ENCODE peak calls at places on chromosomes 7 and 10, in ten cellular contexts. One of them, this sample, is unnamed.

GRCh38 chr7:91915401-91916067 is 25.1 kb upstream of the AKAP9 start:
- DNase-seq in GM12891: no peak
- DNase-seq in activated T-cell treated with anti-CD3 and anti-CD28 coated beads for 1 hour: no peak
- DNase-seq in BE2C: no peak
- DNase-seq in AG04449: no peak
- DNase-seq in bronchial epithelial cell: no peak
- DNase-seq in AG08395: peak
- DNase-seq in RPMI7951: peak
- DNase-seq in astrocyte of the hippocampus: peak
- DNase-seq in heart left ventricle: no peak
- DNase-seq in this sample: no peak

GRCh38 chr7:1720325-1720724 is 50.2 kb downstream of the ELFN1 start:
- DNase-seq in GM12891: no peak
- DNase-seq in heart left ventricle: no peak
- DNase-seq in astrocyte of the hippocampus: no peak
- DNase-seq in AG04449: no peak
- DNase-seq in bronchial epithelial cell: peak
- DNase-seq in RPMI7951: no peak
- DNase-seq in AG08395: no peak
- DNase-seq in activated T-cell treated with anti-CD3 and anti-CD28 coated beads for 1 hour: no peak
- DNase-seq in BE2C: no peak
- DNase-seq in this sample: no peak

GRCh38 chr7:46654546-46655443 is 733.7 kb upstream of the IGFBP3 start:
- DNase-seq in AG08395: no peak
- DNase-seq in BE2C: no peak
- DNase-seq in astrocyte of the hippocampus: no peak
- DNase-seq in activated T-cell treated with anti-CD3 and anti-CD28 coated beads for 1 hour: no peak
- DNase-seq in GM12891: no peak
- DNase-seq in heart left ventricle: no peak
- DNase-seq in RPMI7951: peak
- DNase-seq in AG04449: no peak
- DNase-seq in bronchial epithelial cell: peak
- DNase-seq in this sample: no peak

GRCh38 chr7:55912748-55913158 is 25.5 kb downstream of the ZNF713 start:
- DNase-seq in AG04449: no peak
- DNase-seq in BE2C: peak
- DNase-seq in astrocyte of the hippocampus: peak
- DNase-seq in bronchial epithelial cell: no peak
- DNase-seq in AG08395: no peak
- DNase-seq in activated T-cell treated with anti-CD3 and anti-CD28 coated beads for 1 hour: no peak
- DNase-seq in heart left ventricle: no peak
- DNase-seq in GM12891: no peak
- DNase-seq in RPMI7951: no peak
- DNase-seq in this sample: no peak

GRCh38 chr10:71136036-71136690 is 76.2 kb upstream of the UNC5B start:
- DNase-seq in bronchial epithelial cell: no peak
- DNase-seq in activated T-cell treated with anti-CD3 and anti-CD28 coated beads for 1 hour: no peak
- DNase-seq in BE2C: no peak
- DNase-seq in AG08395: no peak
- DNase-seq in RPMI7951: peak
- DNase-seq in astrocyte of the hippocampus: no peak
- DNase-seq in heart left ventricle: no peak
- DNase-seq in AG04449: no peak
- DNase-seq in GM12891: no peak
- DNase-seq in this sample: peak

GRCh38 chr10:131750973-131751826 is 149.6 kb upstream of the PPP2R2D start:
- DNase-seq in GM12891: no peak
- DNase-seq in activated T-cell treated with anti-CD3 and anti-CD28 coated beads for 1 hour: no peak
- DNase-seq in AG04449: no peak
- DNase-seq in BE2C: no peak
- DNase-seq in bronchial epithelial cell: no peak
- DNase-seq in RPMI7951: no peak
- DNase-seq in AG08395: no peak
- DNase-seq in astrocyte of the hippocampus: no peak
- DNase-seq in heart left ventricle: no peak
- DNase-seq in this sample: no peak

GRCh38 chr7:127525866-127526456 is 59.4 kb downstream of the GCC1 start:
- DNase-seq in GM12891: no peak
- DNase-seq in RPMI7951: no peak
- DNase-seq in bronchial epithelial cell: no peak
- DNase-seq in activated T-cell treated with anti-CD3 and anti-CD28 coated beads for 1 hour: no peak
- DNase-seq in heart left ventricle: no peak
- DNase-seq in AG08395: no peak
- DNase-seq in AG04449: no peak
- DNase-seq in BE2C: no peak
- DNase-seq in astrocyte of the hippocampus: no peak
- DNase-seq in this sample: no peak

GRCh38 chr7:17307033-17307432 is 8.6 kb downstream of the AHR start:
- DNase-seq in activated T-cell treated with anti-CD3 and anti-CD28 coated beads for 1 hour: no peak
- DNase-seq in RPMI7951: peak
- DNase-seq in astrocyte of the hippocampus: no peak
- DNase-seq in AG08395: no peak
- DNase-seq in AG04449: no peak
- DNase-seq in BE2C: no peak
- DNase-seq in GM12891: no peak
- DNase-seq in bronchial epithelial cell: no peak
- DNase-seq in heart left ventricle: no peak
- DNase-seq in this sample: no peak

GRCh38 chr7:102991540-102992214 is 78.9 kb downstream of the LRRC17 start:
- DNase-seq in heart left ventricle: no peak
- DNase-seq in astrocyte of the hippocampus: peak
- DNase-seq in GM12891: no peak
- DNase-seq in activated T-cell treated with anti-CD3 and anti-CD28 coated beads for 1 hour: no peak
- DNase-seq in bronchial epithelial cell: peak
- DNase-seq in RPMI7951: peak
- DNase-seq in AG08395: peak
- DNase-seq in BE2C: peak
- DNase-seq in AG04449: peak
- DNase-seq in this sample: no peak

This sample was measured in right atrium auricular region.